ENCODE peak calls at places on chromosome 7, in eight cellular contexts. F is choroid plexus epithelial cell, K is fibroblast of mammary gland, H is GM10248, V is dorsolateral prefrontal cortex, Y is uterus, C is cardiac fibroblast, D is astrocyte of the spinal cord. O is an unnamed sample.

GRCh38 chr7:149680316-149681025 is 92.9 kb downstream of the ZNF467 start:
- DNase-seq in Y (no peak), D (no peak), H (no peak), K (peak), V (no peak), C (peak), F (peak), O (no peak)

GRCh38 chr7:94436018-94436604 is 41.4 kb downstream of the COL1A2 start:
- DNase-seq in C (peak), K (peak), V (peak), F (peak), D (peak), H (peak), Y (peak), O (no peak)

GRCh38 chr7:90165724-90166123 is 11.5 kb downstream of the STEAP1 start:
- DNase-seq in F (no peak), C (no peak), Y (no peak), D (no peak), V (no peak), H (no peak), K (no peak), O (no peak)

GRCh38 chr7:127251458-127252379 is 1.0 kb downstream of the GRM8 start:
- DNase-seq in K (no peak), D (no peak), C (no peak), V (no peak), F (no peak), H (peak), Y (no peak), O (no peak)

GRCh38 chr7:141785711-141786552 is 4.1 kb upstream of the TAS2R5 start:
- DNase-seq in D (peak), C (peak), K (peak), Y (no peak), V (peak), H (peak), F (peak), O (peak)

GRCh38 chr7:65239707-65240352 is 133.8 kb upstream of the ZNF92 start:
- DNase-seq in D (peak), C (no peak), K (no peak), Y (no peak), H (no peak), V (peak), F (peak), O (no peak)

GRCh38 chr7:142581341-142581740 is 167.9 kb upstream of the PRSS1 start:
- DNase-seq in K (no peak), H (peak), D (no peak), C (peak), F (peak), Y (no peak), V (no peak), O (no peak)

GRCh38 chr7:78226059-78226658 is 427.6 kb downstream of the PHTF2 start:
- DNase-seq in C (peak), D (no peak), V (no peak), K (peak), F (peak), H (no peak), Y (no peak), O (peak)

GRCh38 chr7:35390146-35390545 is 136.2 kb upstream of the TBX20 start:
- DNase-seq in F (no peak), D (no peak), H (no peak), Y (no peak), C (no peak), V (no peak), K (no peak), O (no peak)

GRCh38 chr7:149724661-149725425 is 48.5 kb downstream of the ZNF467 start:
- DNase-seq in H (no peak), Y (no peak), D (no peak), C (no peak), K (no peak), F (no peak), V (no peak), O (no peak)

GRCh38 chr7:117010375-117011133 is 57.3 kb downstream of the ST7 start:
- DNase-seq in Y (no peak), F (no peak), H (peak), V (no peak), D (no peak), K (peak), C (peak), O (no peak)

GRCh38 chr7:43639858-43640491 is 57.1 kb downstream of the STK17A start:
- DNase-seq in K (peak), C (peak), F (peak), H (no peak), D (peak), Y (no peak), V (peak), O (peak)

GRCh38 chr7:99002827-99003212 is 124.5 kb downstream of the TRRAP start:
- DNase-seq in K (no peak), Y (no peak), C (no peak), H (no peak), F (no peak), D (no peak), V (no peak), O (no peak)

GRCh38 chr7:107234436-107234835 is 65.6 kb downstream of the HBP1 start:
- DNase-seq in D (no peak), H (no peak), K (no peak), C (no peak), V (peak), F (no peak), Y (no peak), O (no peak)

GRCh38 chr7:131234719-131235488 is 92.8 kb upstream of the MKLN1 start:
- DNase-seq in H (no peak), V (no peak), F (peak), Y (no peak), C (peak), D (no peak), K (no peak), O (no peak)

GRCh38 chr7:121020652-121021051 is 32.1 kb downstream of the CPED1 start:
- DNase-seq in C (peak), Y (no peak), K (peak), H (no peak), D (peak), V (no peak), F (peak), O (no peak)

GRCh38 chr7:120014920-120015465 is 258.0 kb upstream of the KCND2 start:
- DNase-seq in K (no peak), F (no peak), Y (no peak), D (peak), V (no peak), H (no peak), C (no peak), O (no peak)

GRCh38 chr7:30984359-30985107 is 20.8 kb downstream of the GHRHR start:
- DNase-seq in H (no peak), K (peak), D (peak), C (peak), Y (no peak), F (peak), V (no peak), O (no peak)

GRCh38 chr7:46146454-46147255 is 225.6 kb upstream of the IGFBP3 start:
- DNase-seq in H (no peak), C (peak), K (peak), F (peak), V (no peak), D (peak), Y (no peak), O (no peak)

GRCh38 chr7:157690833-157691382 is 354.1 kb downstream of the DNAJB6 start:
- DNase-seq in Y (no peak), C (peak), H (no peak), D (peak), V (no peak), K (peak), F (peak), O (peak)

GRCh38 chr7:30164567-30164966 is 29.8 kb downstream of the MTURN start:
- DNase-seq in H (peak), D (peak), C (peak), V (peak), K (peak), Y (no peak), F (peak), O (no peak)

GRCh38 chr7:143299840-143300239 is 11.7 kb downstream of the CASP2 start:
- DNase-seq in H (no peak), C (peak), Y (no peak), V (peak), K (peak), D (no peak), F (peak), O (no peak)

GRCh38 chr7:107506683-107507339 is 37.0 kb downstream of the GPR22 start:
- DNase-seq in V (no peak), D (peak), H (no peak), Y (no peak), C (no peak), K (peak), F (peak), O (no peak)

GRCh38 chr7:140596751-140597424 is 43.7 kb downstream of the DENND2A start:
- DNase-seq in Y (peak), K (peak), C (peak), D (peak), V (no peak), F (peak), H (no peak), O (no peak)

GRCh38 chr7:3091631-3092030 is 48.0 kb upstream of the CARD11 start:
- DNase-seq in D (no peak), C (no peak), H (no peak), F (no peak), K (no peak), Y (no peak), V (no peak), O (no peak)

GRCh38 chr7:33262476-33262875 is 133.1 kb downstream of the BBS9 start:
- DNase-seq in F (peak), K (peak), Y (no peak), D (no peak), H (no peak), V (no peak), C (peak), O (no peak)

GRCh38 chr7:129367700-129368388 is 66.4 kb upstream of the STRIP2 start:
- DNase-seq in C (peak), K (peak), V (peak), F (peak), H (peak), D (peak), Y (peak), O (peak)

GRCh38 chr7:27774717-27775328 is 34.9 kb downstream of the TAX1BP1 start:
- DNase-seq in V (no peak), K (peak), Y (no peak), H (no peak), C (peak), D (peak), F (peak), O (peak)

GRCh38 chr7:140982508-140982907 is 32.2 kb downstream of the MRPS33 start:
- DNase-seq in D (no peak), H (no peak), Y (no peak), V (no peak), C (no peak), K (no peak), F (no peak), O (no peak)

DNA sequence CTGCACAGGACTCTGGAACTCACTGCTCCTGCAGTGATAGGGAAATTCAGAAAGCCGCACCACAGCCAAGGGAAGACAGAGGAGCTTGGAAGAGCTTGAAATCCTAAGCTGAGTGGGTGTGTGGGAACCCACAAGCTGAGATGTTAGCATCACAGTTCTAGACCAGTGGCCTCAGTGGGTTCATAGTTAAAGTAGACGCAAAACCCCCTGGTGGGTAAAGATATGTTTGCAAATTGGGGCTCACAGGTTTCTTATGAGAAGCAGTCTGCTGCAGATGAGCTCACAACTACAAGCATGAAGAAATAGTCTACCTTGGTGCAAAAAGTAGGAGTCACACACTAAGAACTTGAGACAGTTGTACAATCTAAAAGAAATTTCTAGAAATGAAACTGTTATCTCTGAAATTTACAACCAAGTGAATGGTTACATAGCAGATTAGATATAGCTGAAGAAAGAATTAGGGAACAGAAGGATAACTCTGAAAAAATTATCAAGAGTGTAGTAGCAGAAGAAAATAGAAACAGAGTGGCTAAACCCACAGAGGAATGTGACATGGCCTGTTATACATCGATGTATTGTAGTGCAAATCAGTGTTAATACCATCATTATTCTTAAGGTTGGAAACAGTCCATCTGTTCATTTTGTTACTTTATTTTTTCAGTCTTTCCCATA is 77.2 kb downstream of the DYNC2I1 start:
- DNase-seq in D (no peak), Y (no peak), V (no peak), K (no peak), C (no peak), F (no peak), H (no peak), O (no peak)
- TF ChIP-seq CTCF in D (no peak), Y (no peak), V (no peak), K (no peak), C (no peak), F (no peak), H (no peak), O (no peak)

GRCh38 chr7:111855161-111855841 is 293.0 kb upstream of the IMMP2L start:
- DNase-seq in D (peak), F (peak), H (peak), C (peak), Y (peak), V (no peak), K (peak), O (peak)
- TF ChIP-seq CTCF in D (peak), F (peak), H (peak), C (peak), Y (no peak), V (peak), K (peak), O (peak)

GRCh38 chr7:104161244-104161643 is 46.6 kb downstream of the ORC5 start:
- DNase-seq in H (no peak), K (no peak), C (no peak), V (no peak), F (no peak), Y (no peak), D (no peak), O (no peak)

GRCh38 chr7:104153287-104153686 is 54.5 kb downstream of the ORC5 start:
- DNase-seq in H (no peak), V (no peak), D (no peak), F (no peak), K (no peak), Y (no peak), C (no peak), O (no peak)

GRCh38 chr7:104152468-104152867 is 55.3 kb downstream of the ORC5 start:
- DNase-seq in H (no peak), C (no peak), Y (no peak), F (no peak), V (no peak), D (no peak), K (no peak), O (no peak)

GRCh38 chr7:104160375-104160774 is 47.4 kb downstream of the ORC5 start:
- DNase-seq in D (peak), K (peak), H (no peak), V (no peak), Y (no peak), F (peak), C (peak), O (no peak)

DNA sequence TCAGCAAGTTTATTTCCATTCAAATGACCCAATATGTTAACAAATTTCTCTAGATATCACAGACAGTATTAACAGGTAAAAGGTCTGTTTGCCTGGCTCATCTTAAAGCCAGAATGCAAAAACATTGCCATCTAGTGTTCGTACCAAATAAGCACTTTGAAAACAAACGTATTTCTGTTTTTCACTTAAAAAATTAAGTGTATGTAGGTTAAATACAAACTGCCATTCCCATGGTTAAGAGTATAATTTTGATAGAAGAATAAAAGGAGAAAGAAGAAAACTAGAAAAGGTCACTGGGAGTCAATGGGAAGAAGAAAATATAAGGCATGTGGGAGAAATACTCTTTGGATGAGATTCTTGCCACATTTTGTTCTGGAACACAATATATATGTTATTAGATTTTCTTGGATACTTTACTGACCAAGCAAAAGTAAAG is 51.0 kb downstream of the ORC5 start:
- DNase-seq in C (peak), V (no peak), K (peak), F (peak), H (no peak), Y (no peak), D (peak), O (no peak)
- TF ChIP-seq CTCF in C (peak), V (peak), K (peak), F (peak), H (peak), Y (no peak), D (peak), O (peak)

GRCh38 chr7:54967384-54967783 is 51.4 kb upstream of the EGFR start:
- DNase-seq in D (no peak), V (no peak), C (peak), H (no peak), F (peak), Y (no peak), K (no peak), O (no peak)
- TF ChIP-seq CTCF in D (no peak), V (no peak), C (no peak), H (no peak), F (no peak), Y (no peak), K (no peak), O (no peak)

DNA sequence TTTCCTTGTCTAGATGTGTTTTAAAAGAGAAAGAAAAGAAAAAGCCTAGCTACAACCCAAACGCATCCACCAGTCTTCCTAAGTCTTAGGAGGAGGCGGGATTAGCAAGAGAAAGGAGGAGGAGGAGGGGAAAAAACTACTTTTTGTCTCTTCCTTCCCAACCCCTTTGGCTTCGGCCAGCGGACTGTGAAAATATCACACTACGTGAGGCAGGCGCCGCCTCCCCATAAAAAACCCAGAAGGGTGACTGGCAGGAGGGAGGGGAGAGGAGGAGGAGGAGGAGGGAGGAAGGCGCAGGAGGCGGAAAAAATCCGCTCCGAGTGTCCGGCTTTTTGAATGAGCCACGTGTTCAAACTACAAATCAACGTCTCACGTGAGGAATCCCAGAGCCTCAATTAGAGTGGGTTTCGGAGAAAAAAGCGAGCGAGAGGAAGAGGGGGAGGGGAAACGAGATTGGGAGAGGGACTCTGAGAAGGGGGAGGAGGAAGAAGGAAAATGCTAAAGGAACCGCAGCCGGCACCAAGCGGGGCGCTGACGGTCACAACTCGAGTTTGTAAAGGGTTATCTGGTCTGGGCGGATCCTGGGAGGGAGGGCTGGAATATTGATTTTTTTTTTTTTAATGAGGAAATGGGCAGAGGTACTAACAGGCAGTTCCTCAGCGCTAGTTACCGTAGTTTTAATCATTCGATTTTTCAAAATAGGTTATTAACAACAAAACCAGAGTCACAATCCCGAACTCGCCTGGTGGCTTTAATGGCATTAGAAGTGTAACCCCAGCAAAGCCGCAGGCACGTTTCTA is at the start of gene IGF2BP3:
- DNase-seq in F (peak), V (no peak), Y (no peak), C (peak), K (peak), H (peak), D (peak), O (peak)
- TF ChIP-seq CTCF in F (no peak), V (no peak), Y (no peak), C (no peak), K (no peak), H (no peak), D (no peak), O (no peak)

O was measured in AG09319.